ENCODE peak calls at places on chromosome 17, in four cellular contexts. I, L, Z and W are unnamed samples.

GRCh38 chr17:64130559-64131001 is 636 bp upstream of the ERN1 start:
- DNase-seq in I (no peak), L (no peak), Z (no peak), W (peak; percentile 63)

GRCh38 chr17:16281351-16281750 is 64.3 kb downstream of the PIGL start:
- DNase-seq in I (no peak), L (no peak), Z (no peak), W (no peak)

GRCh38 chr17:42562845-42563509 is 1.0 kb downstream of the COASY start:
- DNase-seq in I (no peak), L (no peak), Z (no peak), W (no peak)

GRCh38 chr17:7634384-7634783 is 4.4 kb downstream of the SHBG start:
- DNase-seq in I (no peak), L (no peak), Z (no peak), W (no peak)

GRCh38 chr17:81713556-81714411 is 1.7 kb downstream of the SLC25A10 start:
- DNase-seq in I (peak; percentile 74), L (no peak), Z (no peak), W (no peak)

GRCh38 chr17:8859029-8859803 is 8.3 kb downstream of the PIK3R6 start:
- DNase-seq in I (no peak), L (no peak), Z (no peak), W (no peak)

GRCh38 chr17:75486951-75487350 is 28.4 kb downstream of the CASKIN2 start:
- DNase-seq in I (no peak), L (no peak), Z (no peak), W (no peak)

GRCh38 chr17:30472238-30472890 is 4.8 kb upstream of the GOSR1 start:
- DNase-seq in I (no peak), L (no peak), Z (no peak), W (no peak)

GRCh38 chr17:63919311-63919723 is 678 bp upstream of the GH1 start:
- DNase-seq in I (peak; percentile 63), L (peak; percentile 59), Z (peak; percentile 57), W (peak; percentile 61)

GRCh38 chr17:62653002-62653830 is 25.7 kb downstream of the MRC2 start:
- DNase-seq in I (peak; percentile 63), L (peak; percentile 55), Z (peak; percentile 38), W (peak; percentile 78)
- H3K4me3 ChIP-seq in I (peak overlapping the region; percentile 63), L (peak overlapping the region; percentile 74), Z (peak overlapping the region; percentile 60), W (peak overlapping the region; percentile 32)

DNA sequence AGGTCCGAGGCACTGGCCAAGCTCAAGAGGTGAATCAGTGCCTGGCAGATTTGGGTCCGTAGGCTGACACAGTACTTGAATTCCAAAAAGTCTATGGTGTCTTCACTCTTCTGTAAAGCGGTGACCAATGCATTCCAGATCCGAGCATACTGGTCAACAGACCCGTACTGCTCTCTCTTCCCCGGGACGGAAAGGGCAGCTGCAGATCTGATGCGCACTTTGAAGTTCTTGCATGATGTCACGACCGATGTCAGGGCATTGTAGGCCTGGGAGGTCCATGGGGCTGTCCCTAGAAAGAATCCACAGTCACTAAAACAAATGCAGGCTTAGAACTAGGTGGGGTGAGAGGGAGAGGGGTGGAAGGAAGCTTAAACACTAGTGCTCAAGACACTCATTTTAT is 34.9 kb downstream of the HEATR6 start:
- DNase-seq in I (no peak), L (no peak), Z (no peak), W (no peak)
- H3K36me3 ChIP-seq in I (peaks cover 71% of the 10 kb centered on the region), L (peaks cover 7% of the 10 kb centered on the region), Z (peaks cover 11% of the 10 kb centered on the region), W (peaks cover 57% of the 10 kb centered on the region)

DNA sequence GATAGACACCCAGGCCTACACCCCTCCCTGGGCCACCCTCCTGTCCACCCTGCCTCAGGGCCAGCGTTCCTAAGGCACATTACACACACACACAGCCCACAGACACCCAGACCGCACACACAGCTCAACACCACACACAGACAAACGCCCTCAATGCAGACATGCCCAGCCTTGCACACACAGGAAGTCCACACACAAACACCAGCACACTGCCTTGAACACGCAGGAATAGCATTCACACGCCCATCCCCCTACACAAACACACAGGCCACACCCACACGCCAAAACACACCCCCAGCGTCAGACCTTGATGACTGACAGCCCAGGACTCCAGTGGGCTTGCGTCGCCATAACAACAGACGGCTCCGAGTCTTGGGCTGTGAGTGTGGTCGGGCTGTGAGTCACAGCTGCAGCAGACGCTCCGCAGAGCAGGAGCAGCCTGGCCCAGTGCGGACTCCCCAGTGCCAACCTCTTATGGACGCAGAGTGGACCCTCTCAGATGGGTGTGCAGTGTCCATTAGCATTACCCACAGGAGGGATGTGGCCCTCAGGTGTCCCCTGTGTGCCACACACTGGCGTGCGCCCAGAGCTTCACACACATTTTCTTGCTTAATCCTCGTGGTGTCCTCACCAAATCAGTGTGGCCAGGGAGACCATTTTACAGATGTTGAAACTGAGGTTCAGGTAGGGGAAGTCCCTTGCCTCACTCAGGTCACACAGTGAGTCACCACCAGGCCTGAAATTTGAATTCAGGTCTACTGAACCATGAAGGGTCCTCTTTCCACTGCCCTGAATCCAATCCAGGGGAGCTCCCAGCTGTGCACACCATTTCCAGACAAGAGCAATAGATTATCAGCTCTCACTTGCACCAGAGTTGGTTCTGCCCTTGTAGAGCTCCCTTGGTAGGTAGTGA is 17.8 kb upstream of the RAI1 start:
- DNase-seq in I (peak; percentile 44), L (peak; percentile 71), Z (peak; percentile 81), W (peak; percentile 60)
- H3K4me3 ChIP-seq in I (no peak overlapping the region), L (peak overlapping the region; percentile 13), Z (peak overlapping the region; percentile 40), W (peak overlapping the region; percentile 13)

DNA sequence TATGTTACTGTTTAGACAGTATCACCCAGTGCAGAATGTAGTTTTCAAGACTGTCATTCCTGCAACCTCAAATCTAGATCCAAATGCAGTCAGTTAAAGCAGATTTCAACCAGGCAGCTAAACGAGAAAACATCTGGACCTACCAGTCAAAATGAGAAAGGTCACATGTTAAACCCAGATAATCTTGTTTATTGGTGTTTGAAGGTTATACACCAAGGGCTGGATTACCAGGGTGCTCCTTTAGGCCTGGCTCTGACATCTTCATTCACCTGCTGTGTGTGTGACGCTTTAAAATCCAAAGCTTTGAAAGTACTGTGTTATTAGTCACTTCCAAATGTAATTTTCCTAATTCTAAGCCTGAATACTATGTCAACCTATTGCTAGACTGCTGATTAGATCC is 54.9 kb downstream of the IKZF3 start:
- DNase-seq in I (no peak), L (no peak), Z (no peak), W (no peak)
- H3K36me3 ChIP-seq in I (no peaks in the 10 kb centered on the region), L (no peaks in the 10 kb centered on the region), Z (no peaks in the 10 kb centered on the region), W (no peaks in the 10 kb centered on the region)

GRCh38 chr17:46818929-46819859 is 702 bp upstream of the WNT3 start:
- DNase-seq in I (no peak), L (no peak), Z (no peak), W (no peak)
- H3K4me3 ChIP-seq in I (peak overlapping the region; percentile 50), L (peak overlapping the region; percentile 43), Z (peak overlapping the region; percentile 34), W (no peak overlapping the region)

GRCh38 chr17:67854378-67854777 is 29.1 kb downstream of the BPTF start:
- DNase-seq in I (no peak), L (no peak), Z (no peak), W (no peak)

GRCh38 chr17:67855504-67856324 is 30.4 kb downstream of the BPTF start:
- DNase-seq in I (no peak), L (no peak), Z (no peak), W (no peak)

GRCh38 chr17:67850991-67851631 is 25.8 kb downstream of the BPTF start:
- DNase-seq in I (no peak), L (no peak), Z (no peak), W (no peak)

GRCh38 chr17:67853703-67854102 is 28.4 kb downstream of the BPTF start:
- DNase-seq in I (no peak), L (no peak), Z (no peak), W (no peak)
- H3K36me3 ChIP-seq in I (peaks cover 20% of the 10 kb centered on the region), L (peaks cover 7% of the 10 kb centered on the region), Z (peaks cover 9% of the 10 kb centered on the region), W (peaks cover 13% of the 10 kb centered on the region)